ENCODE peak calls at places on chromosomes 7 and 10, in five cellular contexts. F is neural progenitor cell, A is heart left ventricle, G is uterus, V is spleen. M is an unnamed sample. For H3K36me3, the result is how much of the 10 kb centered on the place peaks cover.

GRCh38 chr7:55074008-55074499 is 55.2 kb downstream of the EGFR start:
- DNase-seq in G (no peak), A (peak), V (no peak), F (no peak), M (peak)

GRCh38 chr10:68516766-68517165 is 10.6 kb downstream of the SLC25A16 start:
- DNase-seq in A (no peak), G (no peak), V (no peak), F (no peak), M (no peak)

GRCh38 chr7:50656141-50656895 is 91.1 kb upstream of the DDC start:
- DNase-seq in A (no peak), G (peak), V (no peak), F (no peak), M (no peak)

GRCh38 chr7:85104432-85105205 is 82.2 kb downstream of the SEMA3D start:
- DNase-seq in F (no peak), V (no peak), G (no peak), A (no peak), M (no peak)

GRCh38 chr10:122567056-122567660 is 6.6 kb downstream of the DMBT1 start:
- DNase-seq in A (no peak), F (peak), V (peak), G (no peak), M (no peak)

GRCh38 chr10:117189557-117189956 is 7.7 kb upstream of the KCNK18 start:
- DNase-seq in F (no peak), G (no peak), V (peak), A (no peak), M (no peak)

GRCh38 chr10:116654816-116655215 is 34.1 kb downstream of the PNLIPRP2 start:
- DNase-seq in A (no peak), G (no peak), V (no peak), F (peak), M (no peak)

GRCh38 chr7:85614684-85615083 is 427.8 kb upstream of the SEMA3D start:
- DNase-seq in G (peak), V (no peak), A (no peak), F (no peak), M (no peak)

GRCh38 chr7:130345106-130345505 is 490 bp downstream of the CPA5 start:
- DNase-seq in V (no peak), A (no peak), G (no peak), F (peak), M (no peak)

GRCh38 chr10:20976390-20976789 is 79.3 kb upstream of the NEBL start:
- DNase-seq in F (no peak), V (no peak), A (no peak), G (no peak), M (no peak)

GRCh38 chr7:133044722-133045473 is 37.0 kb downstream of the CHCHD3 start:
- DNase-seq in V (no peak), F (peak), G (no peak), A (no peak), M (no peak)

GRCh38 chr10:112389147-112389822 is 15.4 kb downstream of the ACSL5 start:
- DNase-seq in A (peak), F (no peak), G (no peak), V (no peak), M (no peak)

GRCh38 chr10:86225098-86225782 is 141.4 kb downstream of the GRID1 start:
- DNase-seq in F (no peak), V (no peak), A (peak), G (no peak), M (no peak)

GRCh38 chr10:72906446-72906845 is 12.9 kb downstream of the OIT3 start:
- DNase-seq in A (no peak), F (no peak), G (no peak), V (no peak), M (no peak)

GRCh38 chr10:17850526-17850925 is 41.4 kb downstream of the MRC1 start:
- DNase-seq in G (no peak), F (no peak), V (no peak), A (no peak), M (no peak)

GRCh38 chr10:75605096-75605495 is 173.7 kb downstream of the LRMDA start:
- DNase-seq in A (no peak), G (no peak), F (no peak), V (no peak), M (no peak)

GRCh38 chr10:126233182-126233581 is 155.1 kb downstream of the ADAM12 start:
- DNase-seq in F (no peak), G (no peak), V (no peak), A (no peak), M (no peak)

GRCh38 chr7:124718032-124718766 is 47.4 kb downstream of the GPR37 start:
- DNase-seq in G (no peak), F (no peak), A (no peak), V (no peak), M (no peak)

GRCh38 chr10:59432207-59432900 is 70.0 kb upstream of the FAM13C start:
- DNase-seq in G (no peak), F (no peak), V (no peak), A (no peak), M (no peak)

GRCh38 chr10:75070478-75071163 is 40.8 kb upstream of the SAMD8 start:
- DNase-seq in F (no peak), V (peak), G (no peak), A (peak), M (peak)

GRCh38 chr7:79785556-79785955 is 332.1 kb upstream of the MAGI2 start:
- DNase-seq in G (no peak), A (no peak), F (no peak), V (no peak), M (no peak)

GRCh38 chr7:43295429-43295828 is 183.0 kb downstream of the HECW1 start:
- DNase-seq in V (no peak), G (no peak), F (no peak), A (no peak), M (no peak)

GRCh38 chr7:88328787-88329186 is 22.1 kb upstream of the STEAP4 start:
- DNase-seq in F (no peak), A (no peak), V (no peak), G (no peak), M (no peak)

GRCh38 chr10:30057421-30057841 is 2.0 kb downstream of the JCAD start:
- DNase-seq in A (no peak), F (peak), V (no peak), G (no peak), M (no peak)

GRCh38 chr10:71068811-71069411 is 143.5 kb upstream of the UNC5B start:
- DNase-seq in G (no peak), F (peak), V (peak), A (peak), M (peak)

GRCh38 chr10:14389981-14390590 is 59.4 kb upstream of the FRMD4A start:
- DNase-seq in A (no peak), V (no peak), F (no peak), G (no peak), M (no peak)

GRCh38 chr7:57362868-57363267 is 87.1 kb upstream of the ZNF716 start:
- DNase-seq in G (no peak), F (no peak), V (no peak), A (no peak), M (peak)

GRCh38 chr7:19327011-19327410 is 181.8 kb upstream of the FERD3L start:
- DNase-seq in G (no peak), F (no peak), V (no peak), A (no peak), M (no peak)

GRCh38 chr10:121595321-121595805 is 2.9 kb downstream of the FGFR2 start:
- DNase-seq in G (no peak), F (no peak), A (no peak), V (no peak), M (no peak)

GRCh38 chr10:119465085-119465484 is 77.4 kb downstream of the RGS10 start:
- DNase-seq in A (no peak), G (no peak), V (no peak), F (no peak), M (no peak)

GRCh38 chr10:111836586-111836985 is 347.0 kb downstream of the GPAM start:
- DNase-seq in G (no peak), F (no peak), V (no peak), A (no peak), M (no peak)

GRCh38 chr7:21945374-21946227 is at the start of gene CDCA7L:
- DNase-seq in A (peak), V (peak), G (peak), F (peak), M (peak)

GRCh38 chr7:30790391-30790790 is 19.2 kb downstream of the MINDY4 start:
- DNase-seq in G (no peak), A (no peak), V (no peak), F (no peak), M (no peak)

GRCh38 chr7:73761854-73762658 is 8.0 kb downstream of the CLDN3 start:
- DNase-seq in V (no peak), F (peak), G (no peak), A (no peak), M (no peak)
- TF ChIP-seq CTCF in V (no peak), F (no peak), G (no peak), A (no peak), M (no peak)

DNA sequence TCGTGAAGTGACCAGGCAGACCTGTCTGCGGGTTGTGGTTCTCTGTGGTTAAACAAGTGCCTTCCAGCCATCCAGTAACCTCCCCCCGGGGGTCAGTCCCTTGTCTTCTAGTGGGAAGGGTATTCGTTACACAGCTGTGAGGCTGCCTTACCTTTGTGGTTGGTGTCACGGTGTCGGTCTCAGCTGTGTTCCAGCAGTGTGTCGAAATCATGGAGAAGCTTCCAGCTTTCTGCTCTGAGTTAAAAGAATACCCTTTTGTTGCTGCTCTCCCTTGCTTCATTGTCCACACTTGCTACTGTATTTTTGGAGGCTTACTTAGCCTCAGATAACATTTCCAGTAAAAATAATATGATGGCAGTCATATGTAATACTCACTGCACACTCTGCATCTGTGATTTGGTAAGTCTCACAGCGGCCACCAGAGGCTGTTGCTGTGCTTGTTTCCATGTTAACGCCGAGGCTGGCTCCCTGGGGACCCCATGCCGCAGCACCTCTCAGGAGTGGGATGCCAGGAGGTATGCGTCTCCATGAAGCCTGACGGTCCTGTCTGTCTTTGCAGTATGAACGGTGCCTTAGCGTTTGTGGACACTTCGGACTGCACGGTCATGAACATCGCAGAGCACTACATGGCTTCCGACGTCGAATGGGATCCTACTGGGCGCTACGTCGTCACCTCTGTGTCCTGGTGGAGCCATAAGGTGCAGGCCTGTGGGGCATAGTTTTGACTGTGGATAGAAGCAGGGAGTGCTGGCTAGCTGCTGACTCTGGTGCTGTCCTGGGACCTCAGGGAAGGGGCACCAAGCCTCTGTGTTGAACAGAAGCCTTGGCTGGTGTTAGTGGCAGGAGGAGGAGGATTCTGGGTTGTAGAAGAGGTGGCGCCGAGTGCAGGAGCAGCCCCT is 20.5 kb downstream of the EIF3B start:
- DNase-seq in F (no peak), G (no peak), V (no peak), A (no peak), M (no peak)
- H3K36me3 ChIP-seq in F (under half), G (under half), V (half or more), A (under half), M (half or more)

DNA sequence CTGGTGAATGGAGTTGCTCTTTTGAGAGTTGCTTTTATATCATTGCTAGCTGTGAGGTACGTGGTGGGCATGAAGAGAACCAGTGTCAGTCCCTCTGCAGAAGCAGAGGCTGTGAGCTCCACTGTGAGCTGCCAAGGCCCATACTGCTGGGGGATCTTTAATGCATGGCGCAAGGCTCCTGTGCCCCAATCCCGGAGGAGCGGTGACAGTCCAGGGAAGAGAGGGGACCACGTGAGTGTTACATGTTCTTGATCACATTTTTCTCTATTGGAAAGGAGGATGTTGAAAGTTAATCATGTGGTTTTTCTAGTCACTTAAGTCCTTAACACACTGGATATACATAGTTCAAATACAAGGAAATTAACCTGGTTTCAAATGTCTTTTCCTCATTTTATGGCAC is 393.5 kb upstream of the GALNT17 start:
- DNase-seq in A (no peak), V (no peak), F (no peak), G (no peak), M (no peak)
- H3K27ac ChIP-seq in A (no peak), V (no peak), F (no peak), G (no peak), M (no peak)

GRCh38 chr10:103666751-103667150 is 173.2 kb downstream of the NEURL1 start:
- DNase-seq in F (no peak), G (no peak), V (no peak), A (no peak), M (no peak)

GRCh38 chr10:103663802-103664201 is 170.3 kb downstream of the NEURL1 start:
- DNase-seq in G (no peak), V (no peak), A (peak), F (no peak), M (peak)

GRCh38 chr10:103665439-103665838 is 171.9 kb downstream of the NEURL1 start:
- DNase-seq in F (no peak), G (no peak), V (no peak), A (peak), M (peak)

GRCh38 chr10:103667390-103667789 is 173.9 kb downstream of the NEURL1 start:
- DNase-seq in G (peak), V (no peak), A (peak), F (peak), M (no peak)

DNA sequence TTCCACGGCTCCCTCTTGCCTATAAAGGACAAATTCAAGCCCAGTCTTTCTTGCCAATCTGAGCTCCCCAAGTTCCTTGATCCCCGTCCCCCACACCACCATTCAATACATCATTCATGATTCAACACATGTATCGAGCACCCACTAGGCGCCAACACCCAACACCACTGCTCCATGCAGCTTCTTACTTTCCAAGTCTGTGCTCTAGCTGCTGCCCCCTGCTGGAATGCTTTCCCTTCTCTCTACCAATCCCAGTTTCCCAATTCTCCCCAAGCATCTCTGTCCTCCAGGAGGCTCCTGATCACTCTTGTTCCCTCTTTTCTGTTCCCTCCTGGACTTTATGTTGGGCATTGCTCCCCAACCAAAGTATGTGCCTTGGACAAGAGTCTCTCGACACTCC is 172.6 kb downstream of the NEURL1 start:
- DNase-seq in V (no peak), F (no peak), G (no peak), A (no peak), M (no peak)
- TF ChIP-seq CTCF in V (no peak), F (peak), G (no peak), A (peak), M (peak)

GRCh38 chr7:155741805-155742204 is 70.5 kb downstream of the SHH start:
- DNase-seq in G (no peak), A (no peak), V (peak), F (no peak), M (no peak)
- H3K36me3 ChIP-seq in G (under half), A (under half), V (half or more), F (under half), M (half or more)